ENCODE peak calls at places on chromosomes 2 and 18, in four cellular contexts. N is adrenal gland, U is NT2/D1, H is neuronal stem cell. K is an unnamed sample. For H3K27me3, the result is how much of the 10 kb centered on the place peaks cover.

GRCh38 chr2:62032096-62032495 is 126.6 kb downstream of the COMMD1 start:
- DNase-seq in N (no peak), U (no peak), H (no peak), K (no peak)

GRCh38 chr18:11980148-11980554 is 1.2 kb upstream of the IMPA2 start:
- DNase-seq in N (peak), U (no peak), H (no peak), K (no peak)

GRCh38 chr18:54956506-54956905 is 2.8 kb downstream of the CCDC68 start:
- DNase-seq in N (no peak), U (no peak), H (no peak), K (no peak)

GRCh38 chr2:197573608-197574007 is 57.7 kb downstream of the MOB4 start:
- DNase-seq in N (no peak), U (no peak), H (no peak), K (no peak)

GRCh38 chr2:47190188-47190818 is 35.2 kb upstream of the STPG4 start:
- DNase-seq in N (no peak), U (no peak), H (no peak), K (no peak)

GRCh38 chr2:127706215-127706990 is 5.1 kb downstream of the SFT2D3 start:
- DNase-seq in N (no peak), U (no peak), H (no peak), K (no peak)

GRCh38 chr2:125185691-125186270 is 1160.7 kb downstream of the CNTNAP5 start:
- DNase-seq in N (no peak), U (no peak), H (no peak), K (no peak)

GRCh38 chr2:97733341-97734035 is 20.1 kb downstream of the ZAP70 start:
- DNase-seq in N (no peak), U (no peak), H (no peak), K (no peak)

GRCh38 chr18:61609131-61609530 is 275.9 kb downstream of the CDH20 start:
- DNase-seq in N (no peak), U (no peak), H (no peak), K (no peak)

GRCh38 chr2:178068823-178069454 is 3.6 kb downstream of the PDE11A start:
- DNase-seq in N (no peak), U (no peak), H (no peak), K (no peak)

GRCh38 chr2:237864030-237864931 is 4.9 kb downstream of the RAMP1 start:
- DNase-seq in N (no peak), U (no peak), H (no peak), K (peak)

GRCh38 chr2:237865623-237866041 is 6.2 kb downstream of the RAMP1 start:
- DNase-seq in N (no peak), U (no peak), H (no peak), K (no peak)

GRCh38 chr2:237866119-237866621 is 6.7 kb downstream of the RAMP1 start:
- DNase-seq in N (no peak), U (no peak), H (no peak), K (no peak)

GRCh38 chr2:237863659-237864029 is 4.2 kb downstream of the RAMP1 start:
- DNase-seq in N (no peak), U (no peak), H (no peak), K (no peak)

DNA sequence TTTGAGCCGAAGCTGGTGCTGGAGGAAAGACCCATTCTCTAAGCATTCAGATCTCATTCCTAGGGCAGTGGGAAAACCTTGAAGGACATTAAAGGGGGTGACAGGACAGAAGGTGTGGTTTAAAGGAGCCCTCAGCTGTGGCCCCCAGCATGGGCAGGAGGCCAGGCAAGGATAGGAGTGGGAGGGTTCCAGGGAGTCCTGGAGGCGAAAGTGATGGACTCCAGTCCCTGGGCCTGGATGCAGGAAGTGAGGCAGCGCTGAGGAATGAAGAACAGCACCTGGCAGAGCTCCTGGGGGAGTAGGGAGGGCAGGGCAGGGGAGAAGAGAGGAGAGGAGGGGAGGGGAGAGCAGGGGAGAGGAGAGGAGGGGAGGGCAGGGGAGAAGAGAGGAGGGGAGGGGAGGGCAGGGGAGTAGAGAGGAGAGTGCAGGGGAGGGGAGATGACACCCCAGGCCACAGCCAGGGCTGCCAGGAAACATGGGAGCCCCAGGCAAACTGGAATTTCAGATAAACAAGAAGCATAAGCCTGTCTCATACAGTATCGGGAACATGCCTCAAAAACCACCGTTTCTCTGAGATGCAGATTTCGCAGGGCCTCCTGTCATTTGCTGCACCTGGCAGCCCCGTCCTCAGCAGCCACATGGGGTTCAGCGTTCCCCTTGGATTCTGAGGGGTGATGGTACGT is 5.7 kb downstream of the RAMP1 start:
- DNase-seq in N (no peak), U (no peak), H (no peak), K (no peak)
- H3K27me3 ChIP-seq in N (under half), U (under half), H (under half), K (under half)

GRCh38 chr2:65453916-65454315 is 21.5 kb upstream of the SPRED2 start:
- DNase-seq in N (no peak), U (no peak), H (no peak), K (no peak)

GRCh38 chr2:65450810-65451209 is 18.4 kb upstream of the SPRED2 start:
- DNase-seq in N (no peak), U (no peak), H (no peak), K (no peak)

GRCh38 chr2:65450395-65450794 is 18.0 kb upstream of the SPRED2 start:
- DNase-seq in N (no peak), U (no peak), H (no peak), K (no peak)

GRCh38 chr2:65456074-65456473 is 23.7 kb upstream of the SPRED2 start:
- DNase-seq in N (no peak), U (no peak), H (no peak), K (no peak)

DNA sequence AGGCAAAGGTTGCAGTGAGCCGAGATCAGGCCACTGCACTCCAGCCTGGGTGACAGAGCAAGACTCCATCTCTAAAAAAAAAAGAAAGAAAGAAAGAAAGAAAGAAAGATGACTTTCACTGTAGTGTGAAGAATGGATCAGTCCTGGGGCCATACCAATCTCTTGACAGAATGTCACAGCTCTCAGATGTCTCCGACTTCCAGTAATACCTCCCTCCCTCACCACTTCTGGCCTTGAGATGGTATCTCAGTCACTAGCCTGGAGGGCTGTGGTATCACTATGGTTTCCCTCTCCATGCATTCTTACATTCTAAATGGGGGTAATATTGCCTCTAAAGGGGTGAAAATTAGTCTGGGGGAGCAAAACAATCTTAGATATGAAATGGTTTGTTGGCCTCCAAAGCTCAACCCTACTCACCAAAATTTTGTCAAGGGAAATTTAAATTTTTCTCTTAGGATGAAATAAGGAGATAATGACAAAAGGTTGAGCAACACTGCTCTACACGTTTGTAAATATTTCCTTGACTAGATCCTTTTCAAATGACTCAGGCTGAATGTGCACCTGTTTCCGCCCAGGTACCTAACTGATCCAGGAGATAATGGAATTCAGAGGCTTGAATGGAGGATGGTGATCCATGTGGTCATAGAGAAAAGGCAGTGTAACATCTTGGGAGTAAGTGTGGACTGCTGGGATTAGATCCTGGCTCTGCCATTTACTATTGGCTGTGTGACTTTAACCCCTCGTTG is 19.9 kb upstream of the SPRED2 start:
- DNase-seq in N (no peak), U (no peak), H (no peak), K (no peak)
- H3K27me3 ChIP-seq in N (under half), U (under half), H (under half), K (under half)

GRCh38 chr2:222297600-222297935 is 1.2 kb downstream of the PAX3 start:
- DNase-seq in N (no peak), U (no peak), H (no peak), K (no peak)
- H3K27me3 ChIP-seq in N (half or more), U (half or more), H (half or more), K (under half)

GRCh38 chr2:172103471-172104292 is 982 bp upstream of the DLX2 start:
- DNase-seq in N (peak), U (no peak), H (peak), K (peak)
- H3K27me3 ChIP-seq in N (half or more), U (half or more), H (half or more), K (half or more)

DNA sequence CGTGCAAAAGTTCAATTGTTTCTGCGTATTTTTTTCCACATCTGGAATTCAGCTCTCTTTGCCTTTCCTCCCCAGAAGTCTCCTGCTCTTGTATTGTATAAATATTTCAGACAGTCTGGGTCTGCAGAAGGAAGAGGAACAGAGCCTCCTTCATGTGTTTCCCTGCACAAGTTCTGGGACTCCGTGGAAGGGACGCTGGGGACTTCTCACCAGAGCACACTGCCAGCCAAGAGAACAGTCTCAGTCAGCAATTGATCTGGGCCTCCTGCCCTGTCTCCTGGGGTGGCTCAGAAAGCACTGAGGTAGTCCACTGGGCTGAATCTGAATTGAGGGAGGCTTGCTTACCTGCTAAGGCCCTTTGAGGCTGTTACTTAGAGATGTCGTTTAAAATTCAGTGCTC is 251.4 kb downstream of the TFCP2L1 start:
- DNase-seq in N (no peak), U (no peak), H (no peak), K (no peak)
- H3K27me3 ChIP-seq in N (under half), U (under half), H (half or more), K (under half)

DNA sequence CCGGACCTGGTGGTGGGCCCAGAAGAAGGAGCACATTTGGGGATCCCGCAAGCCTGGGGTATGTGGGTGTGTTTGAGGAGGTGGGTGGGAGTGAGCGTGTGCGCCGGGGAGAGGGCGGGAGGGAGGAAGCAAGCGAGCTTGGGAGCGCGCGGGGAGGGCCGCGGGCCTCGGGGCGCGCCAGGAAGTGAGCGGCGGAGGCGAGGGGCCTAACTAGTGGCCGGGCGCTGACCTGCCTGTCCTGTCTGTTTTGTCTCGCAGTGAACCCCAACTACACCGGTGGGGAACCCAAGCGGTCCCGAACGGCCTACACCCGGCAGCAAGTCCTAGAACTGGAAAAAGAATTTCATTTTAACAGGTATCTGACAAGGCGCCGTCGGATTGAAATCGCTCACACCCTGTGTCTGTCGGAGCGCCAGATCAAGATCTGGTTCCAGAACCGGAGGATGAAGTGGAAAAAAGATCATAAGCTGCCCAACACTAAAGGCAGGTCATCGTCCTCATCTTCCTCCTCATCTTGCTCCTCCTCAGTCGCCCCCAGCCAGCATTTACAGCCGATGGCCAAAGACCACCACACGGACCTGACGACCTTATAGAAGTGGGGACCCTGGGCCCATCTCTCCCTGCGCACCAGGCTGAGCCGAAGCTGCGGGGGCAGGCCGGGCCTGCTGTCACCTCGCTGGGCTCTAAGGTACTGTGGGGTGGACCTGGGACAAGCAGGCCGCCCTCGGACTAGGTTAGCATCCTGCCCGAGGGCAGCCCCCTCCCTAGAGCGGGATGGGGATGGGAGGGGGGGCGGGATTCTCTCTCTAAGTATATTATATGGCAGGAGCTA is 1.2 kb downstream of the HOXD4 start:
- DNase-seq in N (no peak), U (no peak), H (no peak), K (no peak)
- H3K27me3 ChIP-seq in N (under half), U (half or more), H (half or more), K (half or more)

GRCh38 chr18:58580623-58581022 is 48.3 kb downstream of the ALPK2 start:
- DNase-seq in N (no peak), U (peak), H (no peak), K (peak)

GRCh38 chr18:58581265-58581664 is 47.6 kb downstream of the ALPK2 start:
- DNase-seq in N (no peak), U (no peak), H (no peak), K (no peak)

GRCh38 chr18:58579561-58580047 is 49.3 kb downstream of the ALPK2 start:
- DNase-seq in N (no peak), U (no peak), H (no peak), K (no peak)

GRCh38 chr18:58578835-58579560 is 49.9 kb downstream of the ALPK2 start:
- DNase-seq in N (no peak), U (no peak), H (no peak), K (peak)

DNA sequence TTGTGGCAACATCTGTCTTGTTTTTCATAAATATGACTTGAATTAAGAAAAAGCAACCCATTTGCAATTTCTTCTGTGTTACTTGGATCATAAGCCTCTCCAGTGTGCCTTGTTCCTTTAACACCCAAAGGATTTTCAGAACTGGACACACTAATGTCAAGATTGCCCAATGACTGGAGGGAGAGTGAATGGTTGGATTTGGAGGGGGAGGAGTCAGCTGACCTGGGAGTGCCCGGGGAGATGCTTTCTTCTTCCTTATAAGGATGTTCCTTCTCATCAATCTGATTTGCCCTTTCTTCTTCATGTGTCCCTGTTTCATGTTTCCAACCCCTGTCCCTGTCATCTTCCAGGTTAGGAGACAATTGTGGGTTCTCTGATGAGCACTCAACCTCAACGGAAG is 48.8 kb downstream of the ALPK2 start:
- DNase-seq in N (no peak), U (no peak), H (no peak), K (no peak)
- H3K27me3 ChIP-seq in N (under half), U (under half), H (under half), K (under half)

K was measured in WERI-Rb-1.